ENCODE peak calls at places on chromosome X, in four cellular contexts. One of them, this sample, is unnamed.
A peak's percentile ranks its signal among the peaks of the same experiment; 100 is the strongest.

GRCh38 chrX:148500428-148501120 is at the start of gene AFF2:
- DNase-seq in HepG2: no peak
- DNase-seq in H1: no peak
- DNase-seq in K562: no peak
- DNase-seq in this sample: peak; percentile 13

GRCh38 chrX:138914751-138915150 is 203.2 kb upstream of the FGF13 start:
- DNase-seq in HepG2: no peak
- DNase-seq in H1: no peak
- DNase-seq in K562: no peak
- DNase-seq in this sample: no peak

GRCh38 chrX:129701624-129702069 is 37.1 kb upstream of the XPNPEP2 start:
- DNase-seq in HepG2: no peak
- DNase-seq in H1: no peak
- DNase-seq in K562: no peak
- DNase-seq in this sample: no peak

GRCh38 chrX:123834116-123834515 is 25.7 kb upstream of the XIAP start:
- DNase-seq in HepG2: no peak
- DNase-seq in H1: no peak
- DNase-seq in K562: no peak
- DNase-seq in this sample: no peak

GRCh38 chrX:136431625-136432024 is 56.1 kb upstream of the BRS3 start:
- DNase-seq in HepG2: no peak
- DNase-seq in H1: no peak
- DNase-seq in K562: no peak
- DNase-seq in this sample: no peak

GRCh38 chrX:33339219-33339618 is 127.9 kb upstream of the DMD start:
- DNase-seq in HepG2: no peak
- DNase-seq in H1: no peak
- DNase-seq in K562: no peak
- DNase-seq in this sample: no peak

GRCh38 chrX:153307546-153308175 is 13.9 kb downstream of the PNMA6F start:
- DNase-seq in HepG2: no peak
- DNase-seq in H1: no peak
- DNase-seq in K562: no peak
- DNase-seq in this sample: no peak

GRCh38 chrX:110557864-110558263 is 199.2 kb downstream of the RTL9 start:
- DNase-seq in HepG2: no peak
- DNase-seq in H1: no peak
- DNase-seq in K562: no peak
- DNase-seq in this sample: no peak

GRCh38 chrX:12771445-12772069 is 19.7 kb upstream of the PRPS2 start:
- DNase-seq in HepG2: no peak
- DNase-seq in H1: no peak
- DNase-seq in K562: peak; percentile 71
- DNase-seq in this sample: peak; percentile 37

GRCh38 chrX:107597791-107598190 is 30.5 kb upstream of the PRPS1 start:
- DNase-seq in HepG2: no peak
- DNase-seq in H1: no peak
- DNase-seq in K562: no peak
- DNase-seq in this sample: no peak

GRCh38 chrX:150161092-150161672 is 201.9 kb upstream of the MAMLD1 start:
- DNase-seq in HepG2: no peak
- DNase-seq in H1: no peak
- DNase-seq in K562: no peak
- DNase-seq in this sample: no peak

GRCh38 chrX:13821740-13822139 is 4.8 kb upstream of the GPM6B start:
- DNase-seq in HepG2: no peak
- DNase-seq in H1: no peak
- DNase-seq in K562: no peak
- DNase-seq in this sample: no peak

GRCh38 chrX:112841114-112841819 is 636 bp upstream of the AMOT start:
- DNase-seq in HepG2: peak; percentile 43
- DNase-seq in H1: peak; percentile 50
- DNase-seq in K562: peak; percentile 85
- DNase-seq in this sample: peak; percentile 34

GRCh38 chrX:2150722-2151121 is 350.1 kb downstream of the DHRSX start:
- DNase-seq in HepG2: no peak
- DNase-seq in H1: no peak
- DNase-seq in K562: no peak
- DNase-seq in this sample: no peak

GRCh38 chrX:73668779-73669178 is 105.8 kb downstream of the CHIC1 start:
- DNase-seq in HepG2: no peak
- DNase-seq in H1: no peak
- DNase-seq in K562: no peak
- DNase-seq in this sample: no peak

GRCh38 chrX:96987228-96987627 is 103.5 kb downstream of the RPA4 start:
- DNase-seq in HepG2: no peak
- DNase-seq in H1: no peak
- DNase-seq in K562: no peak
- DNase-seq in this sample: no peak

GRCh38 chrX:65575024-65575423 is 40.4 kb upstream of the LAS1L start:
- DNase-seq in HepG2: no peak
- DNase-seq in H1: no peak
- DNase-seq in K562: no peak
- DNase-seq in this sample: no peak

GRCh38 chrX:103488332-103488731 is 31.0 kb downstream of the RAB40A start:
- DNase-seq in HepG2: no peak
- DNase-seq in H1: no peak
- DNase-seq in K562: peak; percentile 5
- DNase-seq in this sample: no peak

GRCh38 chrX:31181377-31182038 is 109.7 kb upstream of the FTHL17 start:
- DNase-seq in HepG2: no peak
- DNase-seq in H1: no peak
- DNase-seq in K562: no peak
- DNase-seq in this sample: no peak

GRCh38 chrX:47802589-47802988 is 34.1 kb upstream of the ZNF81 start:
- DNase-seq in HepG2: peak; percentile 10
- DNase-seq in H1: no peak
- DNase-seq in K562: no peak
- DNase-seq in this sample: no peak

GRCh38 chrX:97517763-97518162 is 634.1 kb downstream of the RPA4 start:
- DNase-seq in HepG2: no peak
- DNase-seq in H1: no peak
- DNase-seq in K562: no peak
- DNase-seq in this sample: no peak

GRCh38 chrX:103467870-103468269 is 51.4 kb downstream of the RAB40A start:
- DNase-seq in HepG2: no peak
- DNase-seq in H1: no peak
- DNase-seq in K562: no peak
- DNase-seq in this sample: no peak

GRCh38 chrX:55489315-55490009 is at the start of gene USP51:
- DNase-seq in HepG2: no peak
- DNase-seq in H1: no peak
- DNase-seq in K562: peak; percentile 17
- DNase-seq in this sample: peak; percentile 30

GRCh38 chrX:21658152-21658737 is at the start of gene KLHL34:
- DNase-seq in HepG2: no peak
- DNase-seq in H1: no peak
- DNase-seq in K562: no peak
- DNase-seq in this sample: no peak

GRCh38 chrX:1448793-1449580 is 3.7 kb downstream of the ASMTL start:
- DNase-seq in HepG2: no peak
- DNase-seq in H1: no peak
- DNase-seq in K562: no peak
- DNase-seq in this sample: no peak

GRCh38 chrX:72057844-72058243 is 73.9 kb downstream of the RTL5 start:
- DNase-seq in HepG2: no peak
- DNase-seq in H1: no peak
- DNase-seq in K562: no peak
- DNase-seq in this sample: no peak

GRCh38 chrX:17403231-17403691 is 28.3 kb downstream of the NHS start:
- DNase-seq in HepG2: no peak
- DNase-seq in H1: no peak
- DNase-seq in K562: no peak
- DNase-seq in this sample: no peak
- TF ChIP-seq TAF1 in HepG2: no peak
- TF ChIP-seq TAF1 in H1: no peak
- TF ChIP-seq TAF1 in K562: no peak
- TF ChIP-seq TAF1 in this sample: no peak

GRCh38 chrX:41066391-41066790 is 18.9 kb upstream of the USP9X start:
- DNase-seq in HepG2: no peak
- DNase-seq in H1: no peak
- DNase-seq in K562: no peak
- DNase-seq in this sample: no peak
- TF ChIP-seq TAF1 in HepG2: no peak
- TF ChIP-seq TAF1 in H1: no peak
- TF ChIP-seq TAF1 in K562: no peak
- TF ChIP-seq TAF1 in this sample: no peak

DNA sequence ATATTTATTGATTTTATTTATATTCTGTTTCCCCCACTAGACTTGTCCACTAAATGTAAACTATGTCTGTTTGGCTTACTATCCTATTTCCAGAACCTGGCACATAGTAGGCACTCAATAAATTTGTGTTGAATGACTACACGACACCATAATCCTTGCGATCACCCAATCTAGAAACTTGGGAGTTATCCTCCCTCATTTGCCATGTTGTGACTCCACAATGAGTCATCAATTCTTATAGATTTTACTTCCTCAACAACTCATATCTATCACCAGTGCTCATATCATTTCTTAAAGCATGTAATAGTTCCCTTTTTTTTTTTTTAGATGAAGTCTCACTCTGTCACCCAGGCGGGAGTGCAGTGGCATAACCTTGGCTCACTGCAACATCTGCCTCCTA is 39.9 kb upstream of the VAMP7 start:
- DNase-seq in HepG2: no peak
- DNase-seq in H1: no peak
- DNase-seq in K562: no peak
- DNase-seq in this sample: no peak
- TF ChIP-seq TAF1 in HepG2: no peak
- TF ChIP-seq TAF1 in H1: no peak
- TF ChIP-seq TAF1 in K562: no peak
- TF ChIP-seq TAF1 in this sample: no peak

GRCh38 chrX:16526003-16526402 is 124.0 kb upstream of the S100G start:
- DNase-seq in HepG2: no peak
- DNase-seq in H1: no peak
- DNase-seq in K562: no peak
- DNase-seq in this sample: no peak

GRCh38 chrX:16524327-16524726 is 125.6 kb upstream of the S100G start:
- DNase-seq in HepG2: no peak
- DNase-seq in H1: no peak
- DNase-seq in K562: no peak
- DNase-seq in this sample: no peak

DNA sequence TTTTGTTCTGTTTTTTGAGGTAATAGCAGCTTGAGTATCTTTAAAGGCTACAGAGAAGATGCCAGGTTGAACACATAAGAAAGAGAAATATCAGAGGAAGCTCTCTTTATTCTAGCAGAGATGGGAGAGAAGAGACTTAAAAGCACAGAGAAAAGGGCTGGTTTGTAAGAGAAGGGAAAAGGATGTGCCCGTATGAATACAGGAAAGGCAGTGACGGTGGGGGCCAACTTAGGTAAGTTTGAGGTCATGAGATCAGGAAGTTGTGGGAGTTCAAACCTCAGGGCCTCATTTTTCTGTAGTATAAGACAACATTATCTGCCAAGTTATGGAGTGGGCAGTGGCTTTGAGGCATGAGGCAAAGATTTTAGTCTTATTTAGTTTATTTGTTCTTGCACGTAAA is 121.3 kb upstream of the S100G start:
- DNase-seq in HepG2: no peak
- DNase-seq in H1: no peak
- DNase-seq in K562: no peak
- DNase-seq in this sample: no peak
- TF ChIP-seq TAF1 in HepG2: no peak
- TF ChIP-seq TAF1 in H1: no peak
- TF ChIP-seq TAF1 in K562: no peak
- TF ChIP-seq TAF1 in this sample: no peak

DNA sequence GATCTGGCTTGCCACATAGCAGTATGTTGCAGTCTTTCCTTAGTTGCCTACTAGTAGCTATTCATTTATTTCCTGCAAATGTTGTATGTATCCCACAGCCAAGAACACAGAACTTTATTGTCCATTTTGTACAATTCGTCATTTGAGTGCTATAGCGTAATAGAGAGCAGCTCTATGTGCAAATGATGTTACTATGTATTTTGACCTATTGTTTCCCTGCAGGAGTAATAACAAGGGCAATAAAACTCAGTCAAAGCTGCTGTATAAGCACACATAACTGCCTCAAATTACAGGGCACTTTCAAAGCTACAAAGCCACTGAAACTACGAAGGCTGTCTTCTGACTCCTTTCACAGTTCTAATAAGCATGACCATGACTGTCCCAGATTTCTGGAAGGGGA is 48.1 kb downstream of the NRK start:
- DNase-seq in HepG2: no peak
- DNase-seq in H1: no peak
- DNase-seq in K562: no peak
- DNase-seq in this sample: no peak
- TF ChIP-seq TAF1 in HepG2: no peak
- TF ChIP-seq TAF1 in H1: no peak
- TF ChIP-seq TAF1 in K562: no peak
- TF ChIP-seq TAF1 in this sample: no peak

GRCh38 chrX:56812515-56813105 is 83.6 kb downstream of the NBDY start:
- DNase-seq in HepG2: no peak
- DNase-seq in H1: no peak
- DNase-seq in K562: peak; percentile 2
- DNase-seq in this sample: no peak
- TF ChIP-seq TAF1 in HepG2: no peak
- TF ChIP-seq TAF1 in H1: no peak
- TF ChIP-seq TAF1 in K562: no peak
- TF ChIP-seq TAF1 in this sample: no peak

GRCh38 chrX:131812847-131813825 is 210.0 kb upstream of the STK26 start:
- DNase-seq in HepG2: no peak
- DNase-seq in H1: no peak
- DNase-seq in K562: peak; percentile 68
- DNase-seq in this sample: peak; percentile 42

GRCh38 chrX:131821945-131822622 is 201.0 kb upstream of the STK26 start:
- DNase-seq in HepG2: no peak
- DNase-seq in H1: no peak
- DNase-seq in K562: no peak
- DNase-seq in this sample: no peak

GRCh38 chrX:131818297-131818936 is 204.7 kb upstream of the STK26 start:
- DNase-seq in HepG2: no peak
- DNase-seq in H1: no peak
- DNase-seq in K562: no peak
- DNase-seq in this sample: no peak

DNA sequence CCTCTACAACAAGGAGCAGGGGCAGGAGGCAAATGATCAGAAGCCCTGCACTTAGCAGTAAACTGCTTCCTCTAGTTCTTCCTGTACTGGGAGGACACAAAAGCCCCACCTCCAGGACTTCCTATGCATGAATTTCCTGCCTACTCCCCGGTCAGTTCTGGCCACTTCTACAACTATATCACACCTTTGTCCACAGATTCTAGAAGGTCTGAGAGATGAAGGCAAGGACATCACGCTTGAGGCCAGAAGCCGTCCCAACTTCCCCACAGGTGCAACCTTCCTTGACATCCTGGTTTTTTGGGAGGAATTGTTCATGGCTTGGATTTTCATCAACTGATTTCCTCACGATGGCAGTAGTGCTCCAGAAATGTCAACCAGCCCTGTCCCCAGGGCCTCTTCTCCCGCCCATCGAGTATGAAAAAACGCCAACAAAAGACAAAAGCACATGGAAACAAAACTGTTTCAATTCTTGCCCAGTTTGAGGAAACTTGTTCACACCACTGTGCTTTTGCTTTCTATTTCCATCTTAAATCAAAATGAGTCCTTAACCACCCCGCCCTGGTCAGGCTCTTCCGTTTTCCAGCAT is 206.5 kb upstream of the STK26 start:
- DNase-seq in HepG2: no peak
- DNase-seq in H1: no peak
- DNase-seq in K562: no peak
- DNase-seq in this sample: no peak
- TF ChIP-seq TAF1 in HepG2: no peak
- TF ChIP-seq TAF1 in H1: no peak
- TF ChIP-seq TAF1 in K562: no peak
- TF ChIP-seq TAF1 in this sample: no peak